ENCODE peak calls at places on chromosomes 11 and 22, in five cellular contexts. One of them, this sample, is unnamed.

GRCh38 chr22:43222281-43222680 is 35.3 kb upstream of the TTLL12 start:
- DNase-seq in right lobe of liver: no peak
- DNase-seq in stomach: no peak
- DNase-seq in transverse colon: no peak
- DNase-seq in thyroid gland: no peak
- DNase-seq in this sample: peak; percentile 73

GRCh38 chr22:26276530-26277200 is 107.4 kb downstream of the SEZ6L start:
- DNase-seq in right lobe of liver: no peak
- DNase-seq in stomach: no peak
- DNase-seq in transverse colon: no peak
- DNase-seq in thyroid gland: no peak
- DNase-seq in this sample: no peak

GRCh38 chr11:34909955-34910354 is 6.2 kb downstream of the APIP start:
- DNase-seq in right lobe of liver: peak; percentile 68
- DNase-seq in stomach: no peak
- DNase-seq in transverse colon: no peak
- DNase-seq in thyroid gland: no peak
- DNase-seq in this sample: no peak

GRCh38 chr11:45025716-45026492 is 75.2 kb upstream of the TP53I11 start:
- DNase-seq in right lobe of liver: peak; percentile 64
- DNase-seq in stomach: no peak
- DNase-seq in transverse colon: peak; percentile 27
- DNase-seq in thyroid gland: peak; percentile 33
- DNase-seq in this sample: peak; percentile 57

GRCh38 chr22:42330953-42331525 is 60.6 kb upstream of the TCF20 start:
- DNase-seq in right lobe of liver: no peak
- DNase-seq in stomach: no peak
- DNase-seq in transverse colon: no peak
- DNase-seq in thyroid gland: peak; percentile 42
- DNase-seq in this sample: no peak

GRCh38 chr22:17368727-17369552 is at the start of gene CECR2:
- DNase-seq in right lobe of liver: peak; percentile 82
- DNase-seq in stomach: no peak
- DNase-seq in transverse colon: peak; percentile 21
- DNase-seq in thyroid gland: peak; percentile 84
- DNase-seq in this sample: peak; percentile 16

GRCh38 chr22:21941921-21942320 is 10.7 kb downstream of the PPM1F start:
- DNase-seq in right lobe of liver: no peak
- DNase-seq in stomach: no peak
- DNase-seq in transverse colon: no peak
- DNase-seq in thyroid gland: no peak
- DNase-seq in this sample: no peak

GRCh38 chr11:15655552-15655951 is 540.8 kb downstream of the INSC start:
- DNase-seq in right lobe of liver: no peak
- DNase-seq in stomach: no peak
- DNase-seq in transverse colon: peak; percentile 14
- DNase-seq in thyroid gland: no peak
- DNase-seq in this sample: no peak

GRCh38 chr22:49119551-49119952 is 708.1 kb downstream of the BRD1 start:
- DNase-seq in right lobe of liver: peak; percentile 39
- DNase-seq in stomach: no peak
- DNase-seq in transverse colon: no peak
- DNase-seq in thyroid gland: no peak
- DNase-seq in this sample: peak; percentile 30

GRCh38 chr11:96219981-96220623 is 122.9 kb downstream of the MAML2 start:
- DNase-seq in right lobe of liver: no peak
- DNase-seq in stomach: no peak
- DNase-seq in transverse colon: no peak
- DNase-seq in thyroid gland: no peak
- DNase-seq in this sample: peak; percentile 58

GRCh38 chr11:20388096-20389055 is 860 bp downstream of the PRMT3 start:
- DNase-seq in right lobe of liver: no peak
- DNase-seq in stomach: no peak
- DNase-seq in transverse colon: no peak
- DNase-seq in thyroid gland: peak; percentile 80
- DNase-seq in this sample: peak; percentile 38

GRCh38 chr22:50188356-50188755 is 2.6 kb downstream of the TRABD start:
- DNase-seq in right lobe of liver: peak; percentile 55
- DNase-seq in stomach: no peak
- DNase-seq in transverse colon: no peak
- DNase-seq in thyroid gland: no peak
- DNase-seq in this sample: no peak

GRCh38 chr11:100403817-100404216 is 283.3 kb upstream of the ARHGAP42 start:
- DNase-seq in right lobe of liver: no peak
- DNase-seq in stomach: no peak
- DNase-seq in transverse colon: no peak
- DNase-seq in thyroid gland: peak; percentile 15
- DNase-seq in this sample: no peak
- H3K4me1 ChIP-seq in right lobe of liver: no peaks in the 10 kb centered on the region
- H3K4me1 ChIP-seq in stomach: no peaks in the 10 kb centered on the region
- H3K4me1 ChIP-seq in transverse colon: no peaks in the 10 kb centered on the region
- H3K4me1 ChIP-seq in thyroid gland: peaks cover 16% of the 10 kb centered on the region
- H3K4me1 ChIP-seq in this sample: no peaks in the 10 kb centered on the region

GRCh38 chr11:72626637-72626936 is 47.6 kb downstream of the PDE2A start:
- DNase-seq in right lobe of liver: no peak
- DNase-seq in stomach: no peak
- DNase-seq in transverse colon: no peak
- DNase-seq in thyroid gland: no peak
- DNase-seq in this sample: no peak

GRCh38 chr11:72630104-72630852 is 43.9 kb downstream of the PDE2A start:
- DNase-seq in right lobe of liver: no peak
- DNase-seq in stomach: no peak
- DNase-seq in transverse colon: no peak
- DNase-seq in thyroid gland: no peak
- DNase-seq in this sample: no peak

GRCh38 chr11:72625746-72626636 is 48.2 kb downstream of the PDE2A start:
- DNase-seq in right lobe of liver: peak; percentile 86
- DNase-seq in stomach: peak; percentile 68
- DNase-seq in transverse colon: peak; percentile 52
- DNase-seq in thyroid gland: peak; percentile 35
- DNase-seq in this sample: peak; percentile 69

GRCh38 chr11:72629266-72629665 is 45.0 kb downstream of the PDE2A start:
- DNase-seq in right lobe of liver: no peak
- DNase-seq in stomach: no peak
- DNase-seq in transverse colon: peak; percentile 67
- DNase-seq in thyroid gland: no peak
- DNase-seq in this sample: peak; percentile 87

DNA sequence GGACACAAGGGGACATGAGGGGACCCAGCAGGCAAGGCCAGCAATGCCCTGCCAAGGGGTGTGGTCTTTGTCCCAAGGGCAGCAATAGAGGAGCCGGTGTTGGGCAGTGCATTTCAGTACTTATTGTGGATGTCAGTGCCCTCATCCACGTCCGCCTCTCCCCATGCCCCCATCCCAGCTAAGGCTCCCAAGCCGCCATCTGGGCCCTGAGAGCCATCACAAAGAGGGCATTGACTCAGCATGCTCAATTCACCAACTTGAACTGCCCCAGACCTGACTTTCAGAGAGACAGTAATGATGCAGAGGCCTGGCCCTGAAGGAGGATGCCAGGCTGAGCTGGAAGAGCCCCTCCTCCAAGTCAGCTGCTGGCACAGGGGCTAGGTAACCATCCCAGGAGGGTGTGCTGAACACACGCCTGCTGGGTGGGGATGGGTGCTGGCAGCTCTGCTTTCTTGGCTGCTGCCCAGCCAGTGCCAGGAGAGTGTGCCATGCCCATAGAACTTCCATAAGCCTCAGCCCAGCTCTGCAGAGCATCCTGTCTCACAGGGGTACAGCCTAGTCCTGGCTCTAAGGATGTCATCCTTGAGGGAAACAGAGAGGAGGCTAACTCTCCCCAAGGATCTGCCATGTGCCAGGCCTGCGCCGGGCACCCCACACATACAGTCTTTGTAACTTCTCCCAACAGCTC is 46.5 kb downstream of the PDE2A start:
- DNase-seq in right lobe of liver: no peak
- DNase-seq in stomach: no peak
- DNase-seq in transverse colon: peak; percentile 22
- DNase-seq in thyroid gland: no peak
- DNase-seq in this sample: no peak
- H3K4me3 ChIP-seq in right lobe of liver: no peak overlapping the region
- H3K4me3 ChIP-seq in stomach: no peak overlapping the region
- H3K4me3 ChIP-seq in transverse colon: no peak overlapping the region
- H3K4me3 ChIP-seq in thyroid gland: no peak overlapping the region
- H3K4me3 ChIP-seq in this sample: no peak overlapping the region

GRCh38 chr11:12765428-12765827 is 91.2 kb downstream of the TEAD1 start:
- DNase-seq in right lobe of liver: no peak
- DNase-seq in stomach: no peak
- DNase-seq in transverse colon: no peak
- DNase-seq in thyroid gland: no peak
- DNase-seq in this sample: no peak

GRCh38 chr11:12762283-12762682 is 88.1 kb downstream of the TEAD1 start:
- DNase-seq in right lobe of liver: no peak
- DNase-seq in stomach: no peak
- DNase-seq in transverse colon: no peak
- DNase-seq in thyroid gland: no peak
- DNase-seq in this sample: no peak

GRCh38 chr11:12762696-12763324 is 88.6 kb downstream of the TEAD1 start:
- DNase-seq in right lobe of liver: no peak
- DNase-seq in stomach: no peak
- DNase-seq in transverse colon: no peak
- DNase-seq in thyroid gland: no peak
- DNase-seq in this sample: no peak

GRCh38 chr11:12767022-12767421 is 92.8 kb downstream of the TEAD1 start:
- DNase-seq in right lobe of liver: no peak
- DNase-seq in stomach: no peak
- DNase-seq in transverse colon: no peak
- DNase-seq in thyroid gland: no peak
- DNase-seq in this sample: no peak

GRCh38 chr11:12764187-12764914 is 90.1 kb downstream of the TEAD1 start:
- DNase-seq in right lobe of liver: no peak
- DNase-seq in stomach: no peak
- DNase-seq in transverse colon: no peak
- DNase-seq in thyroid gland: no peak
- DNase-seq in this sample: no peak
- TF ChIP-seq POLR2A in right lobe of liver: no peak
- TF ChIP-seq POLR2A in stomach: no peak
- TF ChIP-seq POLR2A in transverse colon: no peak
- TF ChIP-seq POLR2A in thyroid gland: no peak
- TF ChIP-seq POLR2A in this sample: no peak

DNA sequence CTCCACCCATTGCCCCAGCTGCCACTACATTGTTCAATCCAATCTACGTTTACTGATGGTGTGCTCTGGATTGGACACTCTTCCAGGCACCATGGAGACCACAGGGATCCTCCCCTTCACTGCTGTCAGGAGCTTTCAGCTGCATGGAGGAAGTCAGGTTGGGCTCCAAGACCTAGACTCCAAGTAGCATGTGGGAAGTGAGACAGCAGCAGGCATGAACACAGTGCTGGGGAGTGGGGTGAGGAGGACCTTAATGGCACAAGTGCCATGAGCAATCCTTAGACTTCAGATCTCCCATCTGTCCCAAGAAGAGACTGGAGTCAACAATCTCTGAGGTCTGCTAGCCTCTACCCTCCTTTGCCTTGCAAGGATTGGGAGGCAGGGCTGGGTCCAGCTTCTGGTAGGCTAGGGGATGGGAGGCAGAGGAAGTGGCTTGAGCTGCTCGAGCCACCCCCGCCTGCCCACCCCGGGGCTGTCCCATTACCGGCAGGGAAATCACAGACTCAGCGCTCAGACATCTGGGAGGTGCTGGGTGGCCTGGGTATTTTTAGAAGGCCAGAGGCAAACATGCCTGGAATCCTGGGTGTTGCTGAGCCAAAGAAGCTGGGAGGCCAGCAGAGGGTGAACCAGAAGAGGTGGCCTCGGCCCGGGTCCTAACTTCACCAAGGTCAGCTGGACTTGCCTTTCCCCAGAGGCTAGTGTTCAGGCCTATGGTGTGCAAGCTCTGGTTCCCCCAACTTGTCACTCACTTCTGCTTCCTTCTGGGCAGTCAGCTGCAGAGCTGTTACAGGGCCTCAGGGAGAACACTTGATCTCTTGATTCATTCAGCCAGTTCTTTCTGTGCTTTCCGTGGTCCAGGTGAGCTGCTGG is 15.3 kb upstream of the FCHSD2 start:
- DNase-seq in right lobe of liver: no peak
- DNase-seq in stomach: no peak
- DNase-seq in transverse colon: peak; percentile 35
- DNase-seq in thyroid gland: no peak
- DNase-seq in this sample: no peak
- H3K4me1 ChIP-seq in right lobe of liver: no peaks in the 10 kb centered on the region
- H3K4me1 ChIP-seq in stomach: peaks cover 21% of the 10 kb centered on the region
- H3K4me1 ChIP-seq in transverse colon: no peaks in the 10 kb centered on the region
- H3K4me1 ChIP-seq in thyroid gland: peaks cover 3% of the 10 kb centered on the region
- H3K4me1 ChIP-seq in this sample: peaks cover 22% of the 10 kb centered on the region

GRCh38 chr11:131186629-131187075 is 183.8 kb upstream of the NTM start:
- DNase-seq in right lobe of liver: no peak
- DNase-seq in stomach: no peak
- DNase-seq in transverse colon: no peak
- DNase-seq in thyroid gland: no peak
- DNase-seq in this sample: no peak
- H3K4me3 ChIP-seq in right lobe of liver: no peak overlapping the region
- H3K4me3 ChIP-seq in stomach: no peak overlapping the region
- H3K4me3 ChIP-seq in transverse colon: no peak overlapping the region
- H3K4me3 ChIP-seq in thyroid gland: no peak overlapping the region
- H3K4me3 ChIP-seq in this sample: no peak overlapping the region

DNA sequence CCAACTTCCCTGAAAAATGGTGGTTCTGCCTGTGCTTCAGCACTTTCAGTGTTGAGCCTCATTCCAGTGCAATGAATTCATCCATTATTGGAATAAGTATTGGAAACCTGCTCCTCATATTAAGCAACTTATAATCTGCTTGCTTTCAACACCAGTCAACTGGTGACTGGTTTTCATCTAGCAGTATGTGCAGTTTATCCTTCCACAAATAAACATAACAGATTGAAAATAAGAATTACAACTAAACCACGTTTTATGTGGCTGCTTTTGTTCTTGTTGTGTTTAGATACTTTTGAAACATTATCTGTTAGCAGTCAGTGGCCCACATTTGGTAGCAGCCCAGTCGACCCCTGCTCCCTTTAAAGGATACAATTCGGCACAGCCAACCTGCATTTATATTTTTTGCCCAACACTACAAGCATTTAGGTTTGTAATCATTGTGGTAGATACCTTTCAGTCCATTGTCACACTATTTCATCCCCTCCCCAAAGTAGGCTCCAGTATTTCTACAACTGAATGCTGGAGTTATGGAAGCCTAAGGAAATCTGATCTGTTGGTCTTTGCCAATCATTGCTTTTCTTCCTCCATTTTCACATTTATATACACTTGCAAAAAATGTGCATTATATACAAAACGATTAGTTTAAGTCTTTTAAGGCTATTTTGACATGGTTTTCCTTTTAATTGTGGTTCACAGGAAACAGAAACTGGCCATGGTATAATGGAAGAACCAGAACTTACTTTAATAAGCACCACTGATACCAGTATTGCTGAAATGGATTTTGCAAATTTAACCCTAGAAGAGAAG is 13.1 kb downstream of the TAF1D start:
- DNase-seq in right lobe of liver: no peak
- DNase-seq in stomach: no peak
- DNase-seq in transverse colon: no peak
- DNase-seq in thyroid gland: no peak
- DNase-seq in this sample: no peak
- TF ChIP-seq POLR2A in right lobe of liver: no peak
- TF ChIP-seq POLR2A in stomach: no peak
- TF ChIP-seq POLR2A in transverse colon: no peak
- TF ChIP-seq POLR2A in thyroid gland: no peak
- TF ChIP-seq POLR2A in this sample: no peak

This sample was measured in adrenal gland.